ENCODE peak calls at places on chromosomes 16 and 17, in five cellular contexts. D is bronchial epithelial cell, J is HEK293T, Y is NCI-H345, H is EL. S is an unnamed sample.

GRCh38 chr16:67773569-67774456 is 32.5 kb downstream of the RANBP10 start:
- DNase-seq in J (no peak), D (no peak), Y (no peak), H (no peak), S (no peak)

GRCh38 chr16:56201030-56201429 is 9.7 kb downstream of the GNAO1 start:
- DNase-seq in Y (no peak), H (no peak), J (no peak), D (no peak), S (no peak)

GRCh38 chr16:84379731-84380369 is 11.5 kb downstream of the ATP2C2 start:
- DNase-seq in Y (no peak), H (no peak), D (peak), J (no peak), S (no peak)

GRCh38 chr16:86622700-86623615 is 44.6 kb downstream of the FOXL1 start:
- DNase-seq in D (no peak), H (no peak), Y (no peak), J (no peak), S (no peak)

GRCh38 chr17:1627219-1627986 is 1.2 kb downstream of the SLC43A2 start:
- DNase-seq in Y (no peak), H (no peak), J (no peak), D (no peak), S (no peak)

GRCh38 chr16:88534731-88535141 is 35.5 kb upstream of the ZC3H18 start:
- DNase-seq in J (no peak), H (no peak), D (peak), Y (no peak), S (no peak)

GRCh38 chr16:2028620-2029220 is 2.0 kb downstream of the NHERF2 start:
- DNase-seq in H (no peak), Y (peak), D (no peak), J (no peak), S (no peak)

GRCh38 chr16:3059041-3059722 is 6.3 kb upstream of the IL32 start:
- DNase-seq in Y (peak), J (peak), H (peak), D (peak), S (no peak)

GRCh38 chr17:77476006-77476405 is 335.2 kb downstream of the SEC14L1 start:
- DNase-seq in H (no peak), J (no peak), D (peak), Y (no peak), S (no peak)

GRCh38 chr17:7590743-7591142 is 849 bp upstream of the SOX15 start:
- DNase-seq in H (peak), J (no peak), D (peak), Y (no peak), S (no peak)

GRCh38 chr17:44314869-44315661 is 6.7 kb downstream of the RUNDC3A start:
- DNase-seq in J (peak), Y (no peak), H (peak), D (peak), S (no peak)

GRCh38 chr17:57750109-57750845 is 5.2 kb upstream of the CCDC182 start:
- DNase-seq in D (no peak), H (no peak), J (no peak), Y (no peak), S (no peak)

GRCh38 chr16:58472266-58472665 is 27.7 kb upstream of the NDRG4 start:
- DNase-seq in J (no peak), H (no peak), Y (no peak), D (no peak), S (no peak)

GRCh38 chr16:12089492-12090161 is 113.1 kb downstream of the SNX29 start:
- DNase-seq in J (no peak), D (peak), H (peak), Y (no peak), S (peak)

GRCh38 chr17:75998327-75998795 is 2.3 kb upstream of the CDK3 start:
- DNase-seq in H (peak), J (no peak), D (no peak), Y (no peak), S (no peak)

GRCh38 chr17:67260051-67260987 is 15.3 kb upstream of the HELZ start:
- DNase-seq in Y (no peak), H (peak), J (no peak), D (peak), S (no peak)

GRCh38 chr17:45246861-45247428 is 14.9 kb downstream of the SPATA32 start:
- DNase-seq in H (no peak), D (peak), J (peak), Y (peak), S (no peak)

GRCh38 chr17:303161-303560 is 49.4 kb downstream of the RPH3AL start:
- DNase-seq in H (no peak), J (no peak), D (no peak), Y (no peak), S (no peak)

GRCh38 chr17:13395346-13395745 is 206.4 kb downstream of the HS3ST3A1 start:
- DNase-seq in H (no peak), J (no peak), D (peak), Y (no peak), S (no peak)

GRCh38 chr17:78493455-78494188 is 83.6 kb downstream of the DNAH17 start:
- DNase-seq in Y (no peak), D (no peak), J (no peak), H (no peak), S (no peak)

GRCh38 chr16:89104930-89105571 is 11.4 kb downstream of the ACSF3 start:
- DNase-seq in Y (no peak), J (no peak), D (no peak), H (no peak), S (no peak)

GRCh38 chr17:82802141-82802540 is 37.7 kb downstream of the ZNF750 start:
- DNase-seq in J (no peak), Y (no peak), H (peak), D (no peak), S (no peak)

GRCh38 chr17:9843152-9844010 is 17.7 kb downstream of the GLP2R start:
- DNase-seq in Y (no peak), J (no peak), H (no peak), D (peak), S (no peak)

GRCh38 chr16:997440-998051 is 16.0 kb downstream of the SOX8 start:
- DNase-seq in J (no peak), D (no peak), H (peak), Y (peak), S (no peak)